ENCODE peak calls at places on chromosome 21, in nine cellular contexts. O is GM12865, G is epithelial cell of esophagus, Z is heart right ventricle, D is foreskin fibroblast, B is A673, C is fibroblast of lung, K is uterus, M is adrenal gland. X is an unnamed sample.

GRCh38 chr21:46551636-46552241 is 53.1 kb downstream of the S100B start:
- DNase-seq in O (no peak), G (no peak), Z (no peak), D (no peak), B (no peak), C (no peak), K (no peak), M (peak; percentile 25), X (no peak)

GRCh38 chr21:22575165-22575584 is 1577.0 kb downstream of the NCAM2 start:
- DNase-seq in O (no peak), G (no peak), Z (no peak), D (no peak), B (peak; percentile 84), C (no peak), K (no peak), M (peak; percentile 3), X (no peak)

GRCh38 chr21:41739011-41739410 is 27.8 kb downstream of the RIPK4 start:
- DNase-seq in O (no peak), G (no peak), Z (no peak), D (no peak), B (no peak), C (no peak), K (no peak), M (no peak), X (no peak)

GRCh38 chr21:45551316-45551715 is 9.1 kb upstream of the SLC19A1 start:
- DNase-seq in O (peak; percentile 48), G (peak; percentile 83), Z (no peak), D (peak; percentile 75), B (no peak), C (peak; percentile 81), K (no peak), M (peak; percentile 57), X (peak; percentile 81)

GRCh38 chr21:42840411-42841155 is 38.8 kb downstream of the WDR4 start:
- DNase-seq in O (no peak), G (no peak), Z (no peak), D (no peak), B (no peak), C (no peak), K (peak; percentile 10), M (no peak), X (peak; percentile 61)

GRCh38 chr21:17925900-17926299 is 106.7 kb upstream of the C21orf91 start:
- DNase-seq in O (peak; percentile 25), G (peak; percentile 58), Z (no peak), D (peak; percentile 24), B (peak; percentile 26), C (peak; percentile 27), K (no peak), M (peak; percentile 10), X (no peak)

GRCh38 chr21:35048183-35048601 is 910 bp downstream of the RUNX1 start:
- DNase-seq in O (no peak), G (peak; percentile 16), Z (no peak), D (peak; percentile 40), B (no peak), C (peak; percentile 43), K (no peak), M (peak; percentile 23), X (no peak)

GRCh38 chr21:20661745-20662470 is 336.3 kb upstream of the NCAM2 start:
- DNase-seq in O (no peak), G (no peak), Z (no peak), D (no peak), B (peak; percentile 28), C (no peak), K (no peak), M (no peak), X (no peak)

GRCh38 chr21:28066051-28066450 is 926.6 kb downstream of the LTN1 start:
- DNase-seq in O (no peak), G (no peak), Z (no peak), D (peak; percentile 41), B (no peak), C (no peak), K (no peak), M (no peak), X (no peak)

GRCh38 chr21:41753001-41753725 is 13.7 kb downstream of the RIPK4 start:
- DNase-seq in O (no peak), G (no peak), Z (no peak), D (no peak), B (peak; percentile 52), C (no peak), K (no peak), M (no peak), X (no peak)

GRCh38 chr21:42411891-42412635 is 8.4 kb downstream of the UBASH3A start:
- DNase-seq in O (no peak), G (peak; percentile 44), Z (no peak), D (no peak), B (no peak), C (peak; percentile 33), K (no peak), M (no peak), X (peak; percentile 77)

GRCh38 chr21:27649323-27649722 is 682.4 kb upstream of the ADAMTS5 start:
- DNase-seq in O (no peak), G (peak; percentile 93), Z (no peak), D (peak; percentile 92), B (no peak), C (peak; percentile 88), K (no peak), M (no peak), X (no peak)

GRCh38 chr21:44966135-44967081 is 26.6 kb downstream of the SLX9 start:
- DNase-seq in O (no peak), G (no peak), Z (peak; percentile 78), D (no peak), B (peak; percentile 89), C (no peak), K (peak; percentile 69), M (peak; percentile 35), X (no peak)

GRCh38 chr21:43965911-43966585 is 46.1 kb upstream of the TRAPPC10 start:
- DNase-seq in O (no peak), G (no peak), Z (no peak), D (no peak), B (no peak), C (no peak), K (no peak), M (no peak), X (no peak)

GRCh38 chr21:41764558-41765392 is 2.1 kb downstream of the RIPK4 start:
- DNase-seq in O (no peak), G (peak; percentile 53), Z (no peak), D (no peak), B (no peak), C (no peak), K (no peak), M (no peak), X (no peak)

GRCh38 chr21:31559368-31560119 is 99.9 kb upstream of the SOD1 start:
- DNase-seq in O (peak; percentile 78), G (peak; percentile 96), Z (peak; percentile 92), D (peak; percentile 82), B (peak; percentile 91), C (peak; percentile 97), K (peak; percentile 89), M (peak; percentile 82), X (peak; percentile 96)
- H3K4me3 ChIP-seq in O (no peak overlapping the region), G (peak overlapping the region; percentile 63), Z (peak overlapping the region; percentile 65), D (peak overlapping the region; percentile 27), B (peak overlapping the region; percentile 59), C (peak overlapping the region; percentile 55), K (peak overlapping the region; percentile 58), M (no peak overlapping the region), X (peak overlapping the region; percentile 28)

DNA sequence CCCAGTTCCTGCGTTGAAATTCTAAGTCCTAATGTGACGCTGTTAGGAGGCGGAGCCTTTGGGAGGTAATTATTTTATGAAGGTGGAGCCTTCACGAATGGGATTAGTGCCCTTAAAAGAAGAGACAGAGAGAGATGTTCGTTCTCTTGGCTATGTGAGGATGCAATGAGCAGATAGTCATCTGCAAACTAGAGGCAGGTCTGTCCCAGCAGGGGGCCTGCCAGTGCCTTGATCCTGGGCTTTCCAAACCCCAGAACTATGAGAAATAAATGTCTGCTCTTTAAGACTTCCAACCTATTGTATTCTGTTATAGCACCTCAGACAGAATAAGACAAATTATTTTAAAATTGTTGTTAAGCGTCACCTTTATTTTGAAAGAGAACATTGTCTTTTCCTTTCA is 123.1 kb upstream of the KCNJ6 start:
- DNase-seq in O (no peak), G (no peak), Z (no peak), D (no peak), B (no peak), C (no peak), K (no peak), M (no peak), X (no peak)
- TF ChIP-seq CTCF in O (no peak), G (no peak), Z (no peak), D (no peak), B (no peak), C (no peak), K (no peak), M (no peak), X (no peak)

GRCh38 chr21:36073181-36073580 is 3.4 kb downstream of the CBR1 start:
- DNase-seq in O (no peak), G (no peak), Z (no peak), D (no peak), B (no peak), C (no peak), K (no peak), M (no peak), X (no peak)

GRCh38 chr21:36069713-36070573 is at the start of gene CBR1:
- DNase-seq in O (peak; percentile 94), G (peak; percentile 83), Z (peak; percentile 97), D (peak; percentile 98), B (peak; percentile 95), C (peak; percentile 94), K (peak; percentile 95), M (peak; percentile 96), X (peak; percentile 89)

GRCh38 chr21:36070999-36071398 is 1.2 kb downstream of the CBR1 start:
- DNase-seq in O (no peak), G (no peak), Z (no peak), D (no peak), B (no peak), C (no peak), K (no peak), M (no peak), X (no peak)

GRCh38 chr21:36075171-36075570 is 5.3 kb downstream of the CBR1 start:
- DNase-seq in O (no peak), G (peak; percentile 42), Z (no peak), D (peak; percentile 12), B (no peak), C (no peak), K (no peak), M (no peak), X (no peak)

GRCh38 chr21:36072453-36073167 is 2.8 kb downstream of the CBR1 start:
- DNase-seq in O (no peak), G (no peak), Z (no peak), D (no peak), B (no peak), C (no peak), K (no peak), M (no peak), X (no peak)
- H3K4me3 ChIP-seq in O (no peak overlapping the region), G (peak overlapping the region; percentile 70), Z (no peak overlapping the region), D (no peak overlapping the region), B (no peak overlapping the region), C (no peak overlapping the region), K (no peak overlapping the region), M (no peak overlapping the region), X (no peak overlapping the region)

DNA sequence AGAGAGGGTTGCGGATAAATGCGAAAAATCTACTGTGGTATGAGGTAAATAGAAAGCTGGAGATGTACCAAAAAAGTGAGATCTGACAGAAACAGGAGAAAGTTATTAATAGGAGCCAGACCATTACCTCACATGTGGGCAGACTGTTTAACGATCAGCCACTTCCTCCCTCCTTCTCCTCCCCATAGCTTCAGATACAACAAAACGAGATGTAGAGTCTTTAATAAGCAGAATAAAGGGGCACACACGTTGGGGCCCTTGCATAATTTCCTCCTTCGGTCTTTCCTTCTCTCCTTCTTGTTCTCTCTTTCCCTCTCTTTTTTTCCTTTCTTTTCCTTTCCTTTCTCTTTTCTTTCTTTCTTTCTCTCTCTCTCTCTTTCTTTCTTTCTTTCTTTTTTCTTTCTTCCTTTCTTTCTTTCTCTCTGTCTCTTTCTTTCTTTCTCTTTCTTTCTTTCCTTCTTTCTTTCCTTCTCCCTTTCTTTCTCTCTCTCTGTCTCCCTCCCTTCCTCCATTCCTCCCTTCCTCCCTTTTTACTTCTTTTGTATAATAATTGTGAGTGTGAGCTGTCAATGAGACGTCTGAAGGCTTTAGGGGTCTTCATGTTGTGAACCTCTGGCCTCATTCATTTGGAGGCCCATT is 242.1 kb downstream of the GRIK1 start:
- DNase-seq in O (peak; percentile 23), G (no peak), Z (no peak), D (peak; percentile 28), B (peak; percentile 30), C (peak; percentile 50), K (no peak), M (no peak), X (no peak)
- TF ChIP-seq CTCF in O (no peak), G (no peak), Z (no peak), D (no peak), B (no peak), C (no peak), K (no peak), M (no peak), X (no peak)